ENCODE peak calls at places on chromosomes 12 and 14, in nine cellular contexts. N is naive thymus-derived CD4-positive, alpha-beta T cell; P is left ventricle myocardium inferior; X is CD4-positive, alpha-beta memory T cell; H is AG10803; R is BE2C; F is cardiac fibroblast; I is IMR-90; W is SK-N-SH. Q is an unnamed sample.

GRCh38 chr12:117718141-117718540 is 250.6 kb downstream of the KSR2 start:
- DNase-seq in N (no peak), P (no peak), X (no peak), H (peak), R (no peak), F (no peak), I (no peak), W (no peak), Q (no peak)

GRCh38 chr12:4214912-4215861 is 58.4 kb upstream of the CCND2 start:
- DNase-seq in N (peak), P (peak), X (peak), H (no peak), R (no peak), F (no peak), I (no peak), W (no peak), Q (no peak)

GRCh38 chr12:131894981-131895639 is 688 bp downstream of the ULK1 start:
- DNase-seq in N (no peak), P (no peak), X (no peak), H (no peak), R (peak), F (peak), I (no peak), W (peak), Q (no peak)

GRCh38 chr12:3715999-3716398 is 36.9 kb downstream of the CRACR2A start:
- DNase-seq in N (no peak), P (no peak), X (no peak), H (no peak), R (no peak), F (no peak), I (no peak), W (no peak), Q (no peak)

GRCh38 chr12:124640096-124640495 is 72.7 kb upstream of the NCOR2 start:
- DNase-seq in N (no peak), P (no peak), X (no peak), H (peak), R (no peak), F (peak), I (peak), W (no peak), Q (no peak)

GRCh38 chr14:77965919-77966435 is 166.1 kb downstream of the ADCK1 start:
- DNase-seq in N (no peak), P (no peak), X (no peak), H (peak), R (peak), F (peak), I (peak), W (peak), Q (no peak)

GRCh38 chr12:3770891-3771290 is 18.0 kb upstream of the CRACR2A start:
- DNase-seq in N (no peak), P (no peak), X (no peak), H (peak), R (no peak), F (peak), I (peak), W (no peak), Q (no peak)

GRCh38 chr14:94696518-94696917 is 73.4 kb downstream of the GSC start:
- DNase-seq in N (no peak), P (no peak), X (no peak), H (no peak), R (no peak), F (no peak), I (no peak), W (no peak), Q (no peak)

GRCh38 chr12:55172686-55173085 is 46.5 kb downstream of the OR9K2 start:
- DNase-seq in N (no peak), P (no peak), X (no peak), H (no peak), R (no peak), F (no peak), I (no peak), W (no peak), Q (no peak)

GRCh38 chr12:42237853-42238239 is 202 bp downstream of the YAF2 start:
- DNase-seq in N (no peak), P (no peak), X (no peak), H (no peak), R (no peak), F (no peak), I (no peak), W (no peak), Q (no peak)

GRCh38 chr14:53127151-53127550 is 26.0 kb downstream of the DDHD1 start:
- DNase-seq in N (no peak), P (no peak), X (no peak), H (no peak), R (no peak), F (no peak), I (no peak), W (no peak), Q (no peak)

GRCh38 chr12:538731-539539 is 79.2 kb downstream of the B4GALNT3 start:
- DNase-seq in N (no peak), P (peak), X (peak), H (peak), R (peak), F (peak), I (peak), W (peak), Q (peak)

GRCh38 chr14:84087986-84088531 is 1441.9 kb upstream of the FLRT2 start:
- DNase-seq in N (no peak), P (no peak), X (no peak), H (no peak), R (no peak), F (no peak), I (peak), W (no peak), Q (no peak)
- H3K4me3 ChIP-seq in N (no peak), P (no peak), X (no peak), H (no peak), R (no peak), F (no peak), I (no peak), W (no peak), Q (no peak)

GRCh38 chr12:6854036-6854435 is 2.1 kb downstream of the USP5 start:
- DNase-seq in N (no peak), P (no peak), X (no peak), H (no peak), R (no peak), F (no peak), I (no peak), W (no peak), Q (no peak)

GRCh38 chr12:6855322-6855721 is 3.4 kb downstream of the USP5 start:
- DNase-seq in N (no peak), P (no peak), X (no peak), H (no peak), R (no peak), F (no peak), I (no peak), W (no peak), Q (no peak)

GRCh38 chr12:6851921-6852650 is at the start of gene USP5:
- DNase-seq in N (peak), P (peak), X (peak), H (peak), R (peak), F (peak), I (peak), W (peak), Q (peak)

GRCh38 chr12:6852651-6853354 is 853 bp downstream of the USP5 start:
- DNase-seq in N (no peak), P (no peak), X (peak), H (peak), R (peak), F (peak), I (peak), W (peak), Q (peak)

DNA sequence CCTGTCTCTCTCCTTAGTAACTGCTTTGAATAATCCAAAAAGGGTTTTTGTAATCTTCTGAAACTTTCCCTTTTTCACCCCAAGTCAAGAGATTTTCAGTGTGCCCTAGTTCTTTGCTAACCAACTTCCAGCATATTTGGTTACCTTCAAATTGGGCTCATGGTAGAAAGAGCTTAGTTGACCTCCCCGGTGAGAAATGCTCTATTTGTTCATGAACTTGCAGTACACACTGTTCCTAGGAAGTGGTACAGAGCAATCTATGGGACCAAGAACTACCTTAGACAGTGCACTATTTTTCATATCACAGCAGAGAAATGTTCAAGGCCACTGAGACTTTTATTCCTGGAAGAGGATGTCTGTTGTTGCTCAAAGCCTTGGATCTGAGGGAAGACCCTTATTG is 1.7 kb downstream of the USP5 start:
- DNase-seq in N (no peak), P (no peak), X (no peak), H (no peak), R (no peak), F (no peak), I (no peak), W (no peak), Q (no peak)
- H3K4me3 ChIP-seq in N (no peak), P (no peak), X (peak), H (peak), R (peak), F (no peak), I (no peak), W (peak), Q (peak)

DNA sequence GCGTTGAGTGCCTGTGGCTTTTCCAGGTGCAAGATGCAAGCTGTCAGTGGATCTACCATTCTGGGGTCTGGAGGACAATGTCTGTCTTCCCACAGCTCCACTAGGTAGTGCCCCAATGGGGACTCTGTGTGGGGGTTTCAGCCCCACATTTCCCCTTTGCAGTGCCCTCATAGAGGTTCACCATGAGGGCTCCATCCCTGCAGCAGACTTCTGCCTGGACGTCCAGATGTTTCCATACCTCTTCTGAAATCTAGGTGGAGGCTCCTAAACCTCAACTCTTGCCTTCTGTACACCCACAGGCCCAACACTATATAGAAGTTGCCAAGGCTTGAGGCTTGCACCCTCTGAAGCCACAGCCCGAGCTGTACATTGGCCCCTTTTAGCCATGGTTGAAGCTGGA is 52.9 kb downstream of the PRKCH start:
- DNase-seq in N (no peak), P (no peak), X (no peak), H (no peak), R (no peak), F (no peak), I (no peak), W (no peak), Q (no peak)
- H3K4me3 ChIP-seq in N (no peak), P (no peak), X (no peak), H (no peak), R (no peak), F (no peak), I (no peak), W (no peak), Q (no peak)

DNA sequence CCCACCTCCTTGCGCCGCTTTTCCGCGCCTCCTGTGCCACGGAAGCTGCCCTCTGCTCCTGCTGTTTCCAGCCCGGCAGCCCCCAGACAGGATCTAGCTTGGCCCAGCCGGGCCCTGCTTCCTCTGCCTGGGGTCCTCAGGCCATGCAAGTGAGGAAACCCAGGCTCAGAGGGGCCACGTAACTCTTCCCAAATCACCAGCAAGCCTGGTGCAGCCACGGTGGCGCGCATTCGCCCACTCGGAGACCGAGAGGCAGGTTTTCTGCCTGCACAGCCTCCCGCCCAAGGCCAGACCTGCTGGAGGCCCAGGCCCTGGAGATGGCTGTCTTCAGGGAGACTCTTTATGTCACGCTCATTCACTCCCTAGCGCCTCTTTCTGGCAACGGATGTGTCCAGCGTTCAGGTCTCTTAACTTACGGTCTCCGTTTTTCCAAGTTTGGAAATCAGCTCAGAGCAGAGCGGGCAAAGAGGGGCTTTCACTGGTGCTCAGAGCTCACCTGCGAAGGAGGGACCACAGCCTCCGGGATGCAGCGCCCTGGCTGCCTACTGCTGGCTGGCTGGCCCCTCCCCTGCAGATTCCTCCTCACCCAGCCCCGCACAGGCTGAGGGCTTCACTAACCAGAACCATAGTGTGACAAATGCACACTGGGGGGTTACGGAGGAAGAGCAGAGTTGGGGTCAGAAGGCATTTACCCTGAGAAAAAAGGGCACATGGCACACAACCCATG is 20.6 kb upstream of the CEP170B start:
- DNase-seq in N (no peak), P (no peak), X (no peak), H (no peak), R (peak), F (no peak), I (no peak), W (no peak), Q (no peak)
- H3K4me3 ChIP-seq in N (no peak), P (peak), X (no peak), H (no peak), R (no peak), F (no peak), I (no peak), W (no peak), Q (no peak)

GRCh38 chr12:48008950-48009349 is 4.7 kb upstream of the COL2A1 start:
- DNase-seq in N (no peak), P (no peak), X (no peak), H (no peak), R (no peak), F (no peak), I (no peak), W (no peak), Q (no peak)

GRCh38 chr12:48005750-48006021 is 1.4 kb upstream of the COL2A1 start:
- DNase-seq in N (no peak), P (no peak), X (no peak), H (no peak), R (no peak), F (no peak), I (no peak), W (no peak), Q (no peak)

GRCh38 chr12:48004941-48005749 is 869 bp upstream of the COL2A1 start:
- DNase-seq in N (no peak), P (no peak), X (no peak), H (no peak), R (no peak), F (no peak), I (no peak), W (no peak), Q (no peak)

GRCh38 chr12:48008349-48008748 is 4.1 kb upstream of the COL2A1 start:
- DNase-seq in N (no peak), P (no peak), X (no peak), H (no peak), R (no peak), F (no peak), I (no peak), W (no peak), Q (no peak)

GRCh38 chr12:48007206-48007605 is 2.9 kb upstream of the COL2A1 start:
- DNase-seq in N (no peak), P (no peak), X (no peak), H (no peak), R (no peak), F (no peak), I (no peak), W (no peak), Q (no peak)
- H3K4me3 ChIP-seq in N (no peak), P (no peak), X (no peak), H (no peak), R (no peak), F (no peak), I (no peak), W (no peak), Q (no peak)

DNA sequence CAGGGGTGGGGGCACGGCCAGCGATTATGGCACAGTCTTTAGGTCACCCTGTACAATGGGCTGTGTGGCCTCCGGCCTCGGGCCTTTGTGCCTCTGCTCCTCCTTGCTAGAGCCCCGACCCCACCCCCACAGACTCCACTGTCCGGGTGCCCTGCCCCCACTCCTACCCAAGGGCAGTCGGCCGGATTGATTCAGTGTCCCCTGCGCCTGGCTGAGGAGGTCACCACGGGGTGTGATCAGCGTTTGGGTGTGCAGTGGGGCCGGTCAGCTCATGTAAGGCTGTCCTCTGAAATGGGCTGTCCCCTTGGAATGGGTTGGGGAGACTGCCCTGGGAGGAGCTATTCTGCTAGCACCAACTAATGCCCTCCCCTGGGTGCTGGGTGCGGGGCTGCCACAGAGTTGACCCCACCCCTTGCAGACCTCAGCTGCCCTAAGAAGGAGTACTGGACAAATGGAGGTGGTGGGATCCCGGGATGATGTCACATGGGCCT is 23.1 kb downstream of the ASPG start:
- DNase-seq in N (no peak), P (peak), X (no peak), H (no peak), R (no peak), F (no peak), I (no peak), W (peak), Q (no peak)
- H3K4me3 ChIP-seq in N (no peak), P (no peak), X (no peak), H (no peak), R (no peak), F (no peak), I (no peak), W (no peak), Q (no peak)